ENCODE peak calls at places on chromosomes 6 and 20, in six cellular contexts. V, D, Q, W, X and R are unnamed samples.

GRCh38 chr6:45532626-45533258 is 155.0 kb upstream of the SUPT3H start:
- DNase-seq in V (no peak), D (no peak), Q (no peak), W (no peak), X (no peak), R (no peak)

GRCh38 chr6:19477563-19477962 is 359.6 kb upstream of the ID4 start:
- DNase-seq in V (no peak), D (no peak), Q (no peak), W (no peak), X (no peak), R (no peak)

GRCh38 chr20:39070484-39071231 is 108.5 kb downstream of the DHX35 start:
- DNase-seq in V (no peak), D (no peak), Q (no peak), W (no peak), X (no peak), R (no peak)

GRCh38 chr6:85419046-85419759 is 30.7 kb upstream of the NT5E start:
- DNase-seq in V (peak; percentile 29), D (no peak), Q (no peak), W (no peak), X (no peak), R (no peak)

GRCh38 chr20:17439897-17440296 is 91.3 kb downstream of the BFSP1 start:
- DNase-seq in V (no peak), D (no peak), Q (no peak), W (no peak), X (no peak), R (no peak)

GRCh38 chr20:1879369-1879768 is 15.8 kb upstream of the SIRPA start:
- DNase-seq in V (no peak), D (no peak), Q (no peak), W (no peak), X (no peak), R (peak; percentile 26)

GRCh38 chr6:89412071-89413005 is at the start of gene RRAGD:
- DNase-seq in V (peak; percentile 53), D (peak; percentile 84), Q (peak; percentile 87), W (peak; percentile 91), X (peak; percentile 50), R (peak; percentile 87)

GRCh38 chr20:32474967-32475819 is 109.9 kb downstream of the NOL4L start:
- DNase-seq in V (peak; percentile 97), D (no peak), Q (peak; percentile 97), W (peak; percentile 94), X (no peak), R (no peak)

GRCh38 chr20:47175501-47175900 is 181.0 kb downstream of the ZMYND8 start:
- DNase-seq in V (no peak), D (no peak), Q (no peak), W (no peak), X (no peak), R (no peak)

GRCh38 chr6:47736083-47736700 is 37.8 kb downstream of the ADGRF4 start:
- DNase-seq in V (no peak), D (no peak), Q (no peak), W (no peak), X (no peak), R (no peak)

GRCh38 chr6:125534430-125535263 is 214.8 kb upstream of the HEY2 start:
- DNase-seq in V (no peak), D (no peak), Q (no peak), W (no peak), X (no peak), R (no peak)

GRCh38 chr20:33450867-33451266 is 7.3 kb upstream of the SNTA1 start:
- DNase-seq in V (no peak), D (no peak), Q (no peak), W (no peak), X (no peak), R (no peak)

GRCh38 chr6:84771732-84772131 is 7.3 kb upstream of the TBX18 start:
- DNase-seq in V (no peak), D (no peak), Q (no peak), W (peak; percentile 36), X (no peak), R (no peak)

GRCh38 chr20:20237093-20237959 is 130.6 kb upstream of the INSM1 start:
- DNase-seq in V (no peak), D (peak; percentile 33), Q (peak; percentile 70), W (peak; percentile 82), X (peak; percentile 4), R (peak; percentile 51)

GRCh38 chr6:2157441-2158127 is 87.8 kb downstream of the GMDS start:
- DNase-seq in V (no peak), D (no peak), Q (no peak), W (no peak), X (no peak), R (no peak)

GRCh38 chr20:2767768-2768631 is 32.4 kb downstream of the CPXM1 start:
- DNase-seq in V (peak; percentile 41), D (no peak), Q (no peak), W (peak; percentile 47), X (no peak), R (no peak)

GRCh38 chr6:109526905-109527628 is 44.0 kb upstream of the ZBTB24 start:
- DNase-seq in V (no peak), D (peak; percentile 77), Q (peak; percentile 80), W (peak; percentile 44), X (peak; percentile 36), R (peak; percentile 69)

GRCh38 chr6:117496383-117496990 is 14.0 kb downstream of the DCBLD1 start:
- DNase-seq in V (no peak), D (no peak), Q (no peak), W (no peak), X (no peak), R (no peak)

GRCh38 chr6:100886078-100886477 is 4.9 kb upstream of the ASCC3 start:
- DNase-seq in V (no peak), D (no peak), Q (no peak), W (peak; percentile 35), X (no peak), R (no peak)